ENCODE peak calls at places on chromosome 20, in four cellular contexts. Y is GM12878, W is HepG2, X is K562. V is an unnamed sample.

GRCh38 chr20:34559311-34560140 is 1.0 kb downstream of the MAP1LC3A start:
- DNase-seq in Y (no peak), W (no peak), X (no peak), V (peak)

GRCh38 chr20:3904224-3904623 is 15.0 kb downstream of the PANK2 start:
- DNase-seq in Y (no peak), W (peak), X (no peak), V (no peak)

GRCh38 chr20:13546497-13547131 is 92.1 kb downstream of the TASP1 start:
- DNase-seq in Y (peak), W (peak), X (peak), V (peak)

GRCh38 chr20:37649017-37649416 is 44.8 kb upstream of the CTNNBL1 start:
- DNase-seq in Y (no peak), W (no peak), X (no peak), V (no peak)

GRCh38 chr20:48040491-48040890 is 255.2 kb upstream of the SULF2 start:
- DNase-seq in Y (no peak), W (no peak), X (no peak), V (no peak)

GRCh38 chr20:56630086-56630493 is 984 bp downstream of the TFAP2C start:
- DNase-seq in Y (no peak), W (no peak), X (peak), V (peak)

GRCh38 chr20:33209789-33210188 is 7.4 kb upstream of the BPIFA3 start:
- DNase-seq in Y (no peak), W (peak), X (peak), V (peak)

GRCh38 chr20:63847374-63848002 is 13.8 kb upstream of the ABHD16B start:
- DNase-seq in Y (no peak), W (no peak), X (peak), V (peak)

GRCh38 chr20:17854307-17854903 is 114.2 kb downstream of the SNX5 start:
- DNase-seq in Y (no peak), W (peak), X (no peak), V (peak)

GRCh38 chr20:5031206-5031557 is 29.9 kb upstream of the SLC23A2 start:
- DNase-seq in Y (no peak), W (no peak), X (no peak), V (no peak)

GRCh38 chr20:35595901-35596300 is 19.7 kb upstream of the SPAG4 start:
- DNase-seq in Y (no peak), W (no peak), X (no peak), V (no peak)

GRCh38 chr20:58149412-58150091 is 78.9 kb downstream of the ANKRD60 start:
- DNase-seq in Y (no peak), W (no peak), X (no peak), V (no peak)

GRCh38 chr20:25237610-25238318 is 10.1 kb upstream of the PYGB start:
- DNase-seq in Y (no peak), W (peak), X (peak), V (no peak)

GRCh38 chr20:37228111-37228510 is 33.5 kb downstream of the GHRH start:
- DNase-seq in Y (no peak), W (no peak), X (no peak), V (no peak)

GRCh38 chr20:61846074-61846473 is 219.6 kb downstream of the TAF4 start:
- DNase-seq in Y (no peak), W (no peak), X (no peak), V (no peak)

GRCh38 chr20:32727663-32728062 is 15.6 kb downstream of the COMMD7 start:
- DNase-seq in Y (no peak), W (no peak), X (peak), V (no peak)

DNA sequence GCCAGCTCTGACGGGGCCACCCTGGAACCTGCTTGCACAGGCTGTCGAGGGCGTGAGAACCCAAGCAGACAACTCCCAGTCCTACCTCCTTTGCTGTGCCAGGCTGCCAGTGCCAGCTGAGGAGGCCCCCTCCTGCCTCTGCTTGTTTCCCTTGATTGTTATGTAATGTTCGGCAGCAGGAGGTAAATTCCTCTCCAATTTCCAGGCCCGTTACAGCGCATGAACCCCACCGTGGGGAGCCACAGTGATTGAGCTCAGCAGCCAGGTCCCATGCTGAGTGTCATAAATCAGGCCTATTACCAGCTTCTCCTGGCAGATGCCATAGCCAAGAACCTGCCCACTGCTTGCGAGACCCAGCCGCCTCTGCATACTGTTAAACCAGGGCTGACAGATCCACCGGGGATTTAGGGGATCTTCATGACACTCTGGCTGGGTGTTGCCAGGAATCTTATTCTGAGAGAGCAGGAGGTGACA is 320.5 kb downstream of the DHX35 start:
- DNase-seq in Y (no peak), W (no peak), X (no peak), V (peak)
- TF ChIP-seq CBFB in Y (no peak), W (no peak), X (no peak), V (peak)

GRCh38 chr20:45052698-45053440 is 48.1 kb downstream of the KCNS1 start:
- DNase-seq in Y (peak), W (no peak), X (no peak), V (no peak)
- TF ChIP-seq CBFB in Y (peak), W (no peak), X (no peak), V (no peak)

DNA sequence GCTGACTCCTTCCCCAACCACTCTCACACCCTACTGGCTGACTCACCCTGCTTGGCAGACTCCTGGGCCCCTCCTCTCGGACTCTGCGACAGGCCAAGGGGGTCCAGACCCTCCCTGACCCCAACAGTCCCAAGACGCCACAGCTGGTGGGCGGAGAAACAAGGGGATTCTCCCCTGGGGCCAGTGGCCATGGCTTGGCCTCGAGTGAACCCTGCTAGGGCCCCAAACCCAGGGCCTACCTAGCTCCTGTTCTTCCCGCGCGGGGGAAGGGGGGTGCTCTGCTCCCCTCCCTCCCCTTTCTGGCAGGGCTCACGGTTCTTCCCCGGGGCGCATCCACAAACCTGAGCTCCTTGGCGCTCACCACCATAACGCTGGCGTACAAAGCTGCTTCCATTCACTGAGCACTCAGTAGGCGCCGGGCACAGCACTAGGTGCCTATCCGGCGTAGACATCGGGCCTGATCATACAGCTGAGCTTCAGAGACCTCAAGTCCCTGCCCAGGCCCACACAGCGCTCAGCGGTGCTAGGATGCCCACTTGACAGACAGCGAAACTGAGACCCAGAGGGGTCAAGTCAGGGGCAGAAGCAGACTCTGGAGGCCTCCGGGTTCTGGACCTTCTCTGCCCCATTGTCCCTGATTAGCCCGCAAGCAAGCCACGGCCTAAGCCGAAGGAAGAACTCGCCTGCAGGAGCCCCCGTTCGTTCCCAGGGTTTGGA is 564 bp downstream of the ADA start:
- DNase-seq in Y (no peak), W (no peak), X (no peak), V (no peak)
- TF ChIP-seq CBFB in Y (no peak), W (no peak), X (no peak), V (no peak)

DNA sequence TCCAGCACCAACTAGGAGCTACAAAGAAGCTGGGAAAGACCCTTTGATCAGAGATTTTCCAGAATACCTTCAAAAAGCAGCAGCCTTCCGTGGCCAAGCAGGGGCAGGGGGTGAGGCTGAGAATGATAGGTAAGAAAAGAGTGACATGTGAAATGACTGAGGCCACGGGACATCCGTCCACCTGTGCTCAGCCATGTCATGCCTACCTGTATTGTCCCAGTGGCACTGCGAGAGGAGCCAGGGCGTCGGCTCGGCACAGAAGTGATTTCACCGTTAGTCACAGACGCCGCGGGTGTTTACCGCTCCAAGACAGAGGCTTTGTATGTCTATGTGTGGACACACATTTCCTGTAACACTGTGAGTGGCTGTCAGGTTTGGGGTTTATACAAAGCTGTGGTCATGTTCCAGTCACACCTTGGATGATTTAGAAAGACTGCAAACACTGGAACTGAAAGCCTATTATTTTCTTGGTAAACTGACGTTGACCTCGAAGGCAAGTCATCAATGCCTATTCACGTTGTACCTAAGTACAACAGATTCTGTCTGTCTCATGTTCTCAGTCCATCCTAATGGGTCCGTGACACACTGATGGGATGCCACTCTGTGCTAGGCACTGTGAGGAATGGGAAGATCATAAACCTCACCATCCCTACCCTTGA is 32.1 kb upstream of the JAG1 start:
- DNase-seq in Y (no peak), W (peak), X (no peak), V (no peak)
- TF ChIP-seq CBFB in Y (no peak), W (peak), X (no peak), V (no peak)